ENCODE peak calls at places on chromosomes 5 and 9, in four cellular contexts. Q is left ventricle myocardium inferior, T is fibroblast of mammary gland, U is PC-3. Y is an unnamed sample.

GRCh38 chr5:14365831-14366435 is 215.7 kb upstream of the OTULINL start:
- DNase-seq in U (peak; percentile 49), T (no peak), Q (no peak), Y (peak; percentile 68)

GRCh38 chr5:73158313-73158712 is 14.7 kb upstream of the TMEM174 start:
- DNase-seq in T (no peak), U (no peak), Q (no peak), Y (no peak)

GRCh38 chr9:116008278-116008677 is 145.3 kb upstream of the PAPPA start:
- DNase-seq in Q (no peak), T (no peak), U (peak; percentile 78), Y (peak; percentile 16)

GRCh38 chr5:132483101-132483500 is 7.5 kb downstream of the IRF1 start:
- DNase-seq in U (no peak), Q (no peak), T (no peak), Y (no peak)

GRCh38 chr9:128548876-128549275 is 3.5 kb upstream of the SPTAN1 start:
- DNase-seq in U (no peak), Q (no peak), T (no peak), Y (no peak)

GRCh38 chr9:21616082-21616778 is 134.1 kb upstream of the IFNE start:
- DNase-seq in Q (no peak), T (peak; percentile 96), U (peak; percentile 83), Y (peak; percentile 96)

GRCh38 chr5:118459490-118459889 is 528.9 kb downstream of the DTWD2 start:
- DNase-seq in Q (no peak), T (no peak), U (no peak), Y (no peak)

GRCh38 chr5:137078171-137078665 is 420.9 kb downstream of the SPOCK1 start:
- DNase-seq in T (peak; percentile 17), U (peak; percentile 76), Q (no peak), Y (peak; percentile 33)

GRCh38 chr5:168962323-168962722 is 338.6 kb downstream of the SLIT3 start:
- DNase-seq in Q (no peak), T (peak; percentile 27), U (no peak), Y (no peak)

GRCh38 chr9:95124582-95125359 is 192.7 kb downstream of the FANCC start:
- DNase-seq in Q (no peak), U (no peak), T (no peak), Y (no peak)
- TF ChIP-seq CTCF in Q (peak; percentile 43), U (peak; percentile 44), T (peak; percentile 16), Y (peak; percentile 38)

GRCh38 chr5:4513381-4513780 is 626.7 kb upstream of the ADAMTS16 start:
- DNase-seq in T (no peak), Q (no peak), U (peak; percentile 3), Y (no peak)
- H3K4me3 ChIP-seq in T (no peak overlapping the region), Q (no peak overlapping the region), U (no peak overlapping the region), Y (no peak overlapping the region)

DNA sequence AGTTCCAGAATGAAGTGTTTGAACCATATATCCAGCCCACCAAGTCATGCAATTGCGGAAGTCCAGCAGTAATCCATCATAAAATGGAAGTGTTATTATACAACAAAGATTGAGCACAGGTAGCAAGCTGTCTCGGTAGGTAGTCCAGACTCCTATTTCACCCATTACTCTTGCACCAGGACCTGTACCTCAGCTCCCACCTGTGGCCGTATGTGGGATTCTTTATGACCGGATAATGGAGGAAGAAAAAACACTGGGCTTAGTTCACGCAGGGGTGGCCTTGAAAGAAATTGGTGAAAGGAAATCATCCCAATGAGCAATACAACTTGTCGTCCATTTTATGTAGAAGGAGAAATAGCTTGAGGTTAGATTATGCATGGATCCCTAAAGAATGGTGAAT is 216.3 kb downstream of the ESM1 start:
- DNase-seq in Q (no peak), U (peak; percentile 12), T (no peak), Y (no peak)
- TF ChIP-seq CTCF in Q (no peak), U (peak; percentile 25), T (no peak), Y (no peak)

GRCh38 chr9:38423939-38424843 is at the start of gene IGFBPL1:
- DNase-seq in T (no peak), U (no peak), Q (no peak), Y (no peak)
- H3K4me3 ChIP-seq in T (no peak within 1 kb of the TSS), U (no peak within 1 kb of the TSS), Q (peak within 1 kb of the TSS; percentile 56), Y (peak within 1 kb of the TSS; percentile 13)

DNA sequence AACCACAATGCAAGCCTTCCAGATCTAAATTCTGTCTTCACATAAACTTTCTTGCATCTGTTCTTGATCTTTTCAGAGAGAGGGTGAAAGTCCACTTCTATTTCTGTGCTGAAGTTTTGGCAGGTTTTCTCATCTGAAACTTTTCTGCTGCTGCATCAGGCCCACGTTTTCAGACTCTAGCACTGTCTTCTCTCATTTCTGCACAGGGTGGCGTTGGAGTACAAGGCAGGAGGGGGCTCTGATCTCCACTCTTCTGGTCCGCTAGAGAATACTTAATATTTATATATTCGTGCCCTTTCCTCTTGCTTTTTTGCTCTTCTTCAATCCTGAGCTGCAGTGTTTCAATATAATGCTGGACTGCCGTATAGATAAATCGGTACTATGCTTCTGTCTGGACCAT is 204.0 kb upstream of the PRDM9 start:
- DNase-seq in U (no peak), Q (no peak), T (no peak), Y (no peak)
- TF ChIP-seq CTCF in U (peak; percentile 26), Q (no peak), T (peak; percentile 6), Y (no peak)

DNA sequence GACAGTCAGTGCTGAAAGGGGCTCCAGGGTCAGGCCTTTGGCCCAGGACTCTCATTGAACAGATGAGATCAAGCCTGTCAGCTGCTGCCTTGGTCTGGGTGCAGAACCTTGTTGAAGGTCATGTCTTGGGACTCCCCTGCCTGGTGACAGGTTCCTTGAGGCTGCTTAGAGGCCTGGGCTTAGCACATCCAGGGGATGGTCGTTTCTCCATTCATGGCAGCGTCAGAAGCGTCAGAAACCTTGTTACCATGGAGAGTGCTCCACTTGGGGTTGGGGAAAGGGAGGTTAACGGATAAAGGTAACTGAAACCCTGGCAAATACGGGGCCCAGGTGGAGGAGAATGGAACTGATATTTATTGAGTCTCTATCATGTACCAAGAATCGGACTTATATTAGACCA is 8.8 kb downstream of the ARPC5L start:
- DNase-seq in U (no peak), Q (no peak), T (no peak), Y (no peak)
- H3K4me3 ChIP-seq in U (peak overlapping the region; percentile 97), Q (peak overlapping the region; percentile 98), T (peak overlapping the region; percentile 93), Y (peak overlapping the region; percentile 95)

GRCh38 chr5:173483160-173483559 is 133.3 kb downstream of the BOD1 start:
- DNase-seq in U (no peak), Q (no peak), T (no peak), Y (no peak)

GRCh38 chr5:173479711-173480110 is 136.7 kb downstream of the BOD1 start:
- DNase-seq in T (no peak), Q (no peak), U (no peak), Y (no peak)

GRCh38 chr5:173481821-173482220 is 134.6 kb downstream of the BOD1 start:
- DNase-seq in Q (no peak), T (no peak), U (no peak), Y (no peak)

GRCh38 chr5:173477320-173478055 is 139.0 kb downstream of the BOD1 start:
- DNase-seq in Q (no peak), T (peak; percentile 76), U (no peak), Y (peak; percentile 89)

DNA sequence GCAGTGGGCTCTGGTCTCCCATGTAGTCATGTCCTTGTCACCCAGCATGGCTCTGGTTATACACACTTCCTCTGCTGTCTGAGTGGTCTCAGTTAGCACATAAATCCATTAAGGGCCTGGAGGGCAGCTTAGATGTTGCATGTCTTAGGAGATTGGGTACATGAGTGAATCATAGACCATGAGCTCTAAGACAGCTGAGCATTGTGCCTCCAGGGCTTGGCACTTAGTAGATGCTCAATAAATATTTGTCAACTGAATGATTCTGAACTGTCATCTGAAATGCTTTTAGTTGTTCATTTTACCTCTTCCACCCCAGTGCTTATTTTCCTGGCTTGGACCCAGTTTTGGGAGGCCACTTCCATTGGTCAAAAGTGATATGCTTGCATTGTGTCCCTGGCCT is 135.6 kb downstream of the BOD1 start:
- DNase-seq in U (peak; percentile 56), T (no peak), Q (no peak), Y (no peak)
- TF ChIP-seq CTCF in U (no peak), T (no peak), Q (no peak), Y (no peak)

DNA sequence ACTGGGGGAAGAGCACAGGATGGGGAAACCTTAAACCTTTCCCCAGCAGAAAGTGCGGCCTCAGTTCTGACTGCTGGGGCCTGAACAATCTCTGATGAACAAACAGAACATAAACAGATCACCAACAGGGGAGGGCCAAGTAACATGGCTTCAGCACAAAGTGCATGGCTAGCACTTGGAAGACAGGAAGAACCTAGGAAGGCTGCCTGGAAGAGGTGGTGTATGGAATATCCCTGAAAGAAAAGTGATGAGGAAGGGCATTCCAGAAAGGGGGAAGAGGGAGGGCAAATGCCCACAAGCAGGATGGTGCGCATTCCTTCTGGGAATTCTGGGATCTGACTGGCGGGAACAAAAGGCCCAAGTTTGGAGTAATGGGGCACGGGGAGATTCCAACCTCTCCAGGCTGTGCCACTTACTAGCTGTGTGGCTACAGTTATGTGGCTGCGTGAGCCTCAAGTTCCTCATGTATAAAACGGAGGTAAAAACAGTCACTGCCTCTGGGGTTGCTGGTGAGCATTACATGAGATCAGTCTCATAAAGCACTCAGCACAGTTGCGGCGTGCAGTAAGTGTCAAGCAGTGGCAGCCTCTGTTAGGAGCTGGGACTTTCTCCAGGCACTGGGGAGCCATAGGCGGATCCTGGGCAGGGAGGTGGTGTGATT is 1.6 kb downstream of the PDGFRB start:
- DNase-seq in Q (no peak), U (no peak), T (peak; percentile 75), Y (peak; percentile 73)
- H3K4me3 ChIP-seq in Q (peak overlapping the region; percentile 69), U (no peak overlapping the region), T (peak overlapping the region; percentile 97), Y (peak overlapping the region; percentile 68)

GRCh38 chr5:96189028-96189826 is 227.6 kb upstream of the ELL2 start:
- DNase-seq in U (no peak), T (no peak), Q (no peak), Y (no peak)
- TF ChIP-seq CTCF in U (no peak), T (no peak), Q (no peak), Y (no peak)

Y was measured in astrocyte of the spinal cord.